ENCODE peak calls at places on chromosomes 16 and 17, in six cellular contexts. U is tibial nerve, Q is right lobe of liver, T is uterus, D is body of pancreas, P is breast epithelium. W is an unnamed sample.

GRCh38 chr17:45398800-45399199 is 33.9 kb downstream of the ARHGAP27 start:
- DNase-seq in U (no peak), Q (no peak), T (no peak), D (no peak), P (no peak), W (no peak)

GRCh38 chr17:48546187-48546923 is 1.4 kb upstream of the HOXB2 start:
- DNase-seq in U (no peak), Q (no peak), T (no peak), D (no peak), P (no peak), W (no peak)

GRCh38 chr16:73126453-73126853 is 78.5 kb upstream of the ZFHX3 start:
- DNase-seq in U (no peak), Q (no peak), T (peak), D (peak), P (peak), W (no peak)

GRCh38 chr16:19130852-19131808 is 17.4 kb downstream of the ITPRIPL2 start:
- DNase-seq in U (no peak), Q (no peak), T (no peak), D (peak), P (no peak), W (no peak)

GRCh38 chr17:49361129-49361901 is 735 bp downstream of the ZNF652 start:
- DNase-seq in U (no peak), Q (peak), T (peak), D (peak), P (peak), W (peak)

GRCh38 chr17:44499722-44500121 is 3.5 kb downstream of the GPATCH8 start:
- DNase-seq in U (no peak), Q (no peak), T (no peak), D (no peak), P (no peak), W (no peak)

GRCh38 chr16:57898961-57899360 is 72.0 kb downstream of the CNGB1 start:
- DNase-seq in U (no peak), Q (no peak), T (no peak), D (no peak), P (no peak), W (no peak)

GRCh38 chr16:65908568-65908967 is 457.9 kb upstream of the CDH5 start:
- DNase-seq in U (no peak), Q (no peak), T (no peak), D (no peak), P (no peak), W (no peak)

GRCh38 chr16:51624083-51624775 is 473.2 kb upstream of the SALL1 start:
- DNase-seq in U (no peak), Q (no peak), T (no peak), D (no peak), P (no peak), W (no peak)

GRCh38 chr16:55502801-55503366 is 6.0 kb upstream of the LPCAT2 start:
- DNase-seq in U (peak), Q (peak), T (peak), D (peak), P (peak), W (no peak)

GRCh38 chr17:36742267-36743000 is 141.1 kb downstream of the MRM1 start:
- DNase-seq in U (no peak), Q (no peak), T (no peak), D (no peak), P (no peak), W (no peak)

GRCh38 chr17:20981046-20981920 is 61.5 kb downstream of the USP22 start:
- DNase-seq in U (no peak), Q (no peak), T (no peak), D (no peak), P (no peak), W (no peak)

GRCh38 chr17:62179525-62180161 is 114.6 kb upstream of the MED13 start:
- DNase-seq in U (no peak), Q (no peak), T (no peak), D (no peak), P (no peak), W (no peak)

GRCh38 chr16:11232852-11233726 is 22.9 kb downstream of the SOCS1 start:
- DNase-seq in U (no peak), Q (peak), T (no peak), D (peak), P (peak), W (no peak)

GRCh38 chr16:1613728-1614225 is 1.6 kb downstream of the CRAMP1 start:
- DNase-seq in U (no peak), Q (peak), T (peak), D (no peak), P (no peak), W (no peak)

GRCh38 chr16:28845173-28846079 is 722 bp downstream of the TUFM start:
- DNase-seq in U (no peak), Q (no peak), T (no peak), D (peak), P (no peak), W (no peak)

GRCh38 chr16:9135797-9136196 is 44.4 kb downstream of the HAPSTR1 start:
- DNase-seq in U (no peak), Q (peak), T (no peak), D (no peak), P (no peak), W (no peak)

GRCh38 chr17:81349397-81350319 is 45.6 kb upstream of the BAHCC1 start:
- DNase-seq in U (no peak), Q (no peak), T (no peak), D (no peak), P (no peak), W (no peak)

GRCh38 chr17:77451271-77451893 is 310.6 kb downstream of the SEC14L1 start:
- DNase-seq in U (peak), Q (peak), T (peak), D (peak), P (peak), W (no peak)

GRCh38 chr17:7557825-7558543 is 566 bp upstream of the TNFSF13 start:
- DNase-seq in U (peak), Q (peak), T (peak), D (peak), P (peak), W (no peak)

GRCh38 chr16:71893888-71894228 is 1.5 kb upstream of the IST1 start:
- DNase-seq in U (no peak), Q (no peak), T (no peak), D (no peak), P (no peak), W (no peak)

GRCh38 chr16:22016927-22017326 is 9.0 kb downstream of the MOSMO start:
- DNase-seq in U (no peak), Q (no peak), T (no peak), D (no peak), P (no peak), W (no peak)

DNA sequence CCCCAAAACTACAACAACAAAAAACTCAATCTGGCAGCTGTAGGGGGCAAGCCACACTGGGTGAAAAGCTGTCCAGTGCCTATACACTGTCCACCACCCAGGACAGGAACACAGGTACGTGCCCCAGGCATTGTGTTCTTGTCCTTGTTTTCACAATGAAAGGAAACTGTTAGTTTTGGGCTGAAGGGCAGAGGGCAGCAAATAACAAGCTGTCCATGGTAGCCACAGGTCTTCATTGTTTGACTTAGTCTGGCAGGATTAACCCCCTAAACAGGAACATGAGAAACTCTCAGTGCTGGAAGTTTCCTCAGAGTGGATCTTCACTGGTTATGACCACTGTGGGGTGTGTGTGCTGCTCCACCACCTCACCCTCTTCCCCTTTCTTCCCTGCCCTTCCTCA is 224.6 kb upstream of the N4BP1 start:
- DNase-seq in U (no peak), Q (no peak), T (no peak), D (no peak), P (no peak), W (no peak)
- TF ChIP-seq CTCF in U (no peak), Q (no peak), T (no peak), D (no peak), P (no peak), W (no peak)

GRCh38 chr17:19753049-19753444 is 4.9 kb upstream of the ALDH3A1 start:
- DNase-seq in U (no peak), Q (peak), T (no peak), D (peak), P (peak), W (no peak)
- TF ChIP-seq POLR2A in U (no peak), Q (peak), T (no peak), D (no peak), P (no peak), W (no peak)

DNA sequence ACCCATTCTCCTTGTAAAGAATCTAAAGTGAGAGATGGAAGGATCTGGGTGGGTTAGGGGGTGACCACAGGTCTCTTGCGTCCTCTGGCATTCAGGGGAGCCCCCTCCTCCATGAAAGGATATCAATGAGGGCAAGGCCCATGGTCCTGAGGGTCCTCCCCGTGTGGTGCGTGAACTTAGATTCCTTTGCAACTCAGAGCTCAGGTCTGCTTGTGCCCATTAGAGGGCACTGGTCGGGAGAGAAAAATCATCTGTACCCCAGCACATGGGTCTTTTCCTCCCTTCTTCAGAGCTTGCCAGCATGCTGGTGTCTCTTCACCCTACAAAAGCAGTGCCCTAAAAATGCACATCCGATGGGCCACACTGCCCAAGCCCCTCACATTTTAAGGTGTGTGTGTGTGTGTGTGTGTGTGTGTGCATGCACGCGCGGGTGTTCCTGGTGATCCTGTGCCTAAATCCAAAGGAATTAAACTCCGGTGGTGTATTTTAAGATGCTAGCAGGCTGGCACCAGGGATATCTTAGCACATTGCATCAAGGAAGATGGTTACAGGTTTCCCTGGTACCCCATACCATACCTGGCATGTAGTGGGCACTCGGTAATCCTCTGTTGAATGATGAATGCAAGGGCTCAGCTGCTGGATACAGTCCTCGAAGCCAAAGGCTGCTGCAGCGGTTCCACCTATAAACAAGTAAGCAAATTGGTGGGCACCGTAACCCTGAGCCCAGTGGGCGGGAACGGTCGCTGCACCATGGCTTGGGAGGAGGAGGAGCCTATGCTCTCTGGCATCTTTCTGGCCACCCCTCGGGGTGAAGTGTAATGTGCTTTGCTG is 4.7 kb downstream of the C1QTNF1 start:
- DNase-seq in U (no peak), Q (no peak), T (peak), D (no peak), P (no peak), W (no peak)
- TF ChIP-seq CTCF in U (no peak), Q (no peak), T (peak), D (no peak), P (no peak), W (no peak)

DNA sequence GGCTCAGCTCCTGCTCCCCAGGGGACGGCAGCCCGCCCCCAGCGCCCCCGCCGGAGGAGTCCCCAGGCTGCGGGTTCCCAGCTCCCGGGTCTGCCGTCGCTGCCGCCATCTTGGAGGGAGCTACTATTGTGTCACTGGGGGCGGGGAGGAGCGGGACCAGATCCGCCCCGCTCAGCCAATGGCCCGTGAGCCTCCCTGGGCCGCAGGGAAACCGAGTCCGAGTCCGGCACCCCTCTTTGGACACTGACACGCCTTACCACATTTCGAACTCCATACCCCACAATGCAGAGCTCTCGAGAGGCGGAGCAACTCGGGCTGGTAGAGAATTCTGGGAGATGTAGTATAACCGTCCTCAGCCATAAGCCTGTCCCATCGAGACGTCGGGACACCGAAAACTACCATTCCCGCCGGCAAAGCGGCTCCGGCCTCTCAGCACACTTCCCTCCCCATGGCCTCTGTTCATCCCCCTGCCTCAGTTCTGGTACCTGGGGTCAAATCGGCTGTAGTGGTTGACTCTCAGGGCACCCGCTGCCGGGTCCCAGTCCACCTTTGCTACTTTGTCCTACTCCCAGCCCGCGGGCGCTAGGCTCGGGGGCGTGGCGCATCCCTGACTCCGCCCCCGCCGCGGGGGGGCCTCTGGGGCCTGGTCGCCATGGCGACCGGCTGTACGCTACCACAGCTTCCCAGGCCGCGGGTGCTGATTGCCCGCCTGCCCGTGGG is at the start of the genes RANBP10 and TSNAXIP1:
- DNase-seq in U (peak), Q (peak), T (peak), D (peak), P (peak), W (peak)
- TF ChIP-seq POLR2A in U (peak), Q (peak), T (peak), D (peak), P (peak), W (peak)

GRCh38 chr17:13017623-13018462 is at the start of gene ELAC2:
- DNase-seq in U (peak), Q (peak), T (peak), D (peak), P (peak), W (peak)
- TF ChIP-seq CTCF in U (peak), Q (peak), T (no peak), D (peak), P (peak), W (peak)